ENCODE peak calls at places on chromosomes 5 and 9, in eight cellular contexts. One of them, this sample, is unnamed.

GRCh38 chr5:133271606-133272005 is 219.8 kb downstream of the HSPA4 start:
- DNase-seq in OCI-LY7: no peak
- DNase-seq in glutamatergic neuron: no peak
- DNase-seq in dorsolateral prefrontal cortex: no peak
- DNase-seq in lower leg skin: no peak
- DNase-seq in CD8-positive, alpha-beta T cell: no peak
- DNase-seq in uterus: no peak
- DNase-seq in fibroblast of mammary gland: no peak
- DNase-seq in this sample: no peak

GRCh38 chr9:99134893-99135341 is 30.0 kb downstream of the TGFBR1 start:
- DNase-seq in dorsolateral prefrontal cortex: no peak
- DNase-seq in OCI-LY7: no peak
- DNase-seq in lower leg skin: no peak
- DNase-seq in glutamatergic neuron: no peak
- DNase-seq in fibroblast of mammary gland: peak
- DNase-seq in CD8-positive, alpha-beta T cell: peak
- DNase-seq in uterus: no peak
- DNase-seq in this sample: no peak

GRCh38 chr5:173641171-173641570 is 24.7 kb upstream of the BOD1 start:
- DNase-seq in fibroblast of mammary gland: no peak
- DNase-seq in glutamatergic neuron: no peak
- DNase-seq in uterus: no peak
- DNase-seq in lower leg skin: no peak
- DNase-seq in OCI-LY7: no peak
- DNase-seq in CD8-positive, alpha-beta T cell: no peak
- DNase-seq in dorsolateral prefrontal cortex: no peak
- DNase-seq in this sample: no peak

GRCh38 chr5:160787247-160787646 is 64.8 kb downstream of the ATP10B start:
- DNase-seq in uterus: no peak
- DNase-seq in dorsolateral prefrontal cortex: no peak
- DNase-seq in glutamatergic neuron: no peak
- DNase-seq in OCI-LY7: peak
- DNase-seq in fibroblast of mammary gland: no peak
- DNase-seq in CD8-positive, alpha-beta T cell: no peak
- DNase-seq in lower leg skin: no peak
- DNase-seq in this sample: no peak

GRCh38 chr9:118023649-118024048 is 319.4 kb downstream of the TLR4 start:
- DNase-seq in lower leg skin: no peak
- DNase-seq in dorsolateral prefrontal cortex: no peak
- DNase-seq in glutamatergic neuron: no peak
- DNase-seq in uterus: no peak
- DNase-seq in CD8-positive, alpha-beta T cell: no peak
- DNase-seq in OCI-LY7: no peak
- DNase-seq in fibroblast of mammary gland: no peak
- DNase-seq in this sample: no peak

GRCh38 chr5:38208782-38209378 is 49.5 kb upstream of the EGFLAM start:
- DNase-seq in dorsolateral prefrontal cortex: no peak
- DNase-seq in lower leg skin: no peak
- DNase-seq in fibroblast of mammary gland: peak
- DNase-seq in glutamatergic neuron: peak
- DNase-seq in uterus: no peak
- DNase-seq in CD8-positive, alpha-beta T cell: no peak
- DNase-seq in OCI-LY7: peak
- DNase-seq in this sample: no peak

GRCh38 chr9:76845254-76845653 is 60.7 kb downstream of the PRUNE2 start:
- DNase-seq in uterus: no peak
- DNase-seq in dorsolateral prefrontal cortex: no peak
- DNase-seq in lower leg skin: no peak
- DNase-seq in CD8-positive, alpha-beta T cell: no peak
- DNase-seq in glutamatergic neuron: no peak
- DNase-seq in OCI-LY7: no peak
- DNase-seq in fibroblast of mammary gland: no peak
- DNase-seq in this sample: no peak

GRCh38 chr5:64206653-64207052 is 41.0 kb downstream of the RNF180 start:
- DNase-seq in glutamatergic neuron: no peak
- DNase-seq in dorsolateral prefrontal cortex: no peak
- DNase-seq in OCI-LY7: no peak
- DNase-seq in CD8-positive, alpha-beta T cell: no peak
- DNase-seq in uterus: no peak
- DNase-seq in fibroblast of mammary gland: no peak
- DNase-seq in lower leg skin: no peak
- DNase-seq in this sample: no peak

GRCh38 chr5:3373391-3373790 is 222.2 kb upstream of the IRX1 start:
- DNase-seq in uterus: no peak
- DNase-seq in dorsolateral prefrontal cortex: no peak
- DNase-seq in CD8-positive, alpha-beta T cell: no peak
- DNase-seq in glutamatergic neuron: no peak
- DNase-seq in OCI-LY7: no peak
- DNase-seq in lower leg skin: no peak
- DNase-seq in fibroblast of mammary gland: no peak
- DNase-seq in this sample: no peak

GRCh38 chr5:115402092-115402491 is 105.6 kb upstream of the CCDC112 start:
- DNase-seq in lower leg skin: no peak
- DNase-seq in CD8-positive, alpha-beta T cell: no peak
- DNase-seq in fibroblast of mammary gland: no peak
- DNase-seq in dorsolateral prefrontal cortex: no peak
- DNase-seq in glutamatergic neuron: no peak
- DNase-seq in OCI-LY7: no peak
- DNase-seq in uterus: no peak
- DNase-seq in this sample: no peak

GRCh38 chr5:134738963-134739661 is 764 bp downstream of the CAMLG start:
- DNase-seq in glutamatergic neuron: peak
- DNase-seq in lower leg skin: no peak
- DNase-seq in CD8-positive, alpha-beta T cell: peak
- DNase-seq in OCI-LY7: peak
- DNase-seq in dorsolateral prefrontal cortex: no peak
- DNase-seq in uterus: no peak
- DNase-seq in fibroblast of mammary gland: peak
- DNase-seq in this sample: no peak

GRCh38 chr9:36486933-36487481 is 85.7 kb upstream of the MELK start:
- DNase-seq in uterus: peak
- DNase-seq in fibroblast of mammary gland: no peak
- DNase-seq in lower leg skin: peak
- DNase-seq in OCI-LY7: peak
- DNase-seq in CD8-positive, alpha-beta T cell: peak
- DNase-seq in dorsolateral prefrontal cortex: peak
- DNase-seq in glutamatergic neuron: peak
- DNase-seq in this sample: peak

GRCh38 chr5:53257806-53258373 is 148.3 kb upstream of the MOCS2 start:
- DNase-seq in lower leg skin: no peak
- DNase-seq in uterus: no peak
- DNase-seq in CD8-positive, alpha-beta T cell: no peak
- DNase-seq in fibroblast of mammary gland: no peak
- DNase-seq in dorsolateral prefrontal cortex: no peak
- DNase-seq in OCI-LY7: no peak
- DNase-seq in glutamatergic neuron: no peak
- DNase-seq in this sample: no peak

GRCh38 chr9:84101892-84102632 is 121.5 kb downstream of the RMI1 start:
- DNase-seq in uterus: no peak
- DNase-seq in fibroblast of mammary gland: no peak
- DNase-seq in OCI-LY7: no peak
- DNase-seq in dorsolateral prefrontal cortex: no peak
- DNase-seq in glutamatergic neuron: peak
- DNase-seq in lower leg skin: no peak
- DNase-seq in CD8-positive, alpha-beta T cell: no peak
- DNase-seq in this sample: no peak

DNA sequence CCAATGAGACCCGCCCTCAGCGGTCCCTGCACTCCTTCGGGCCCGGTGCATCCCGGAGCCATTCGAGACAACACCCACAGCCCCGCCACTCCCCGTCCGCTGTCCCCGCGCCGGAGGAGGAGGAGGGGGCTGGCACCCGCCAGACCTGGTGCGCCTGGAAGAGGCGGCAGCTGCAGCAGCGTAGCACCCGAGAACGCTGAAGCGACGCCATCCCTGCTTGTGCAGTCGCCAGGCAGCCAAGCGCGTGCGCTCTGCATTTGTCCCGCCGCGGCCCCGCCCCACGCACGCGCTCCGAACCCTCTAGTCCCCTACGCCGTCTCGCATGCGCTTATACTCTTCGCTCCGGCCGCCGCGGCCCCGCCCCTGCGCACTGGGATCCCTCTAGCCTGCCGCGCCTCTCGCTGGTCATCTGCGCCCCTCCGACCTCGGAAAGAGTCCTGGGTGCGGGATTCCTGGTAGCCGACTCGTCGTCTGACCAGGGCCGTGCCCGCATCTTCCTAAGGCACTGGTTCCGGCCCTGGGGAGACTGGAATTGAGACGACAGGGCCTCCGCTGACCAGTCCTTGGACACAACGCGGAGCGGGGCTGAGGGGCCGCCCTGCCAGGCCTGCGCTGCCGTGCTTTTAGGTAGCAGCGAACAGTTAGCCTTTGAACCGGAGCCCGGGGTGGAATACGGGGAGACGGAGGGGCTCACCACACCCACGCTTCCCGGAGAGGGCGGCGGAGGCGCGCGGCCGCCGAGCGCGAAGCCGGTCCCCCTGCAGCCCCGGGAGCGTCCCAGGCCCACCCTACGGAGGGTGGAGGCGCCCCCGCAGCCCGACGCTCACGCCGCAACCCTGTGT is at the start of gene MRNIP:
- DNase-seq in CD8-positive, alpha-beta T cell: peak
- DNase-seq in uterus: peak
- DNase-seq in glutamatergic neuron: peak
- DNase-seq in OCI-LY7: peak
- DNase-seq in fibroblast of mammary gland: peak
- DNase-seq in dorsolateral prefrontal cortex: peak
- DNase-seq in lower leg skin: peak
- DNase-seq in this sample: peak
- TF ChIP-seq CTCF in CD8-positive, alpha-beta T cell: no peak
- TF ChIP-seq CTCF in uterus: peak
- TF ChIP-seq CTCF in glutamatergic neuron: no peak
- TF ChIP-seq CTCF in OCI-LY7: no peak
- TF ChIP-seq CTCF in fibroblast of mammary gland: no peak
- TF ChIP-seq CTCF in dorsolateral prefrontal cortex: peak
- TF ChIP-seq CTCF in lower leg skin: no peak
- TF ChIP-seq CTCF in this sample: no peak

GRCh38 chr5:77832166-77832770 is 56.1 kb upstream of the TBCA start:
- DNase-seq in glutamatergic neuron: no peak
- DNase-seq in lower leg skin: no peak
- DNase-seq in fibroblast of mammary gland: no peak
- DNase-seq in CD8-positive, alpha-beta T cell: no peak
- DNase-seq in dorsolateral prefrontal cortex: no peak
- DNase-seq in OCI-LY7: no peak
- DNase-seq in uterus: no peak
- DNase-seq in this sample: no peak

GRCh38 chr5:77832938-77833337 is 56.8 kb upstream of the TBCA start:
- DNase-seq in CD8-positive, alpha-beta T cell: no peak
- DNase-seq in lower leg skin: no peak
- DNase-seq in glutamatergic neuron: no peak
- DNase-seq in OCI-LY7: no peak
- DNase-seq in uterus: no peak
- DNase-seq in fibroblast of mammary gland: no peak
- DNase-seq in dorsolateral prefrontal cortex: no peak
- DNase-seq in this sample: no peak

DNA sequence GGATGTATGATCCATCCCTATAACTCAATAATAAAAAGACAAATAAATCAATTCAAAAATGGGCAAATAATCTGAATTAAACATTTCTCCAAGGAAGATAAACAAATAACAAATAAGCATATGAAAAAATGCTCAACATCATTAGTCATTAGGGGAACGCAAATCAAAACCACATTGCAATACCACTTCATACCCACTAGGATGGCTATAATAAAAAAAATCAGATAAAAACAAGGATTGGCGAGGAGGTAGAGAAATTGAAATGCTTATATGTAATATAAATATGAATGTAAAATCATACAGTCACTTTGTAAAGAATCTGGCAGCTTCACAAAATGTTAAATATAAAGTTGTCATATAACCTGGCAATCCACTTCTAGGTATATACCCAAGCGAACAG is 52.3 kb upstream of the TBCA start:
- DNase-seq in dorsolateral prefrontal cortex: no peak
- DNase-seq in lower leg skin: no peak
- DNase-seq in glutamatergic neuron: no peak
- DNase-seq in fibroblast of mammary gland: peak
- DNase-seq in OCI-LY7: no peak
- DNase-seq in uterus: no peak
- DNase-seq in CD8-positive, alpha-beta T cell: no peak
- DNase-seq in this sample: no peak
- TF ChIP-seq CTCF in dorsolateral prefrontal cortex: no peak
- TF ChIP-seq CTCF in lower leg skin: no peak
- TF ChIP-seq CTCF in glutamatergic neuron: peak
- TF ChIP-seq CTCF in fibroblast of mammary gland: peak
- TF ChIP-seq CTCF in OCI-LY7: peak
- TF ChIP-seq CTCF in uterus: no peak
- TF ChIP-seq CTCF in CD8-positive, alpha-beta T cell: no peak
- TF ChIP-seq CTCF in this sample: no peak

DNA sequence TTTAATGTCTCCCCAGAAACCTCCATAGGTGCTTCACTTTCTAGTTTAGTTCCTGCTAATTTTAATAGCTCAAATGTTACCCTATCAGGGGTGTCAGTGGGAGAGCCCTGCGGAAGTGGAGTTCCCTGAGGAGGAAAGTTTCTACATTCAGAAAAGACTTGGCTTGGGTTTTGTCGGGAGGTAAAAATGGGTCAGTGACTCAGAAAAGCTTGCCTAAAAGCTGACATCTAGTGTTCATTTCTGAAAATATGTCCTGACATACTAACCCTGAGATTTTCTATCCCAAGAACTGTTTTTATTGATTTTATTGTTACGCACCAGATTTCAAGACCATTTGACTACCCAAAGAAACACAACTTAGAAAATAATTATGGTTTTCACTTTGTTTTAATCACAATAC is 40.9 kb upstream of the GLDC start:
- DNase-seq in uterus: no peak
- DNase-seq in fibroblast of mammary gland: peak
- DNase-seq in OCI-LY7: peak
- DNase-seq in glutamatergic neuron: no peak
- DNase-seq in dorsolateral prefrontal cortex: no peak
- DNase-seq in CD8-positive, alpha-beta T cell: no peak
- DNase-seq in lower leg skin: no peak
- DNase-seq in this sample: no peak
- TF ChIP-seq CTCF in uterus: no peak
- TF ChIP-seq CTCF in fibroblast of mammary gland: peak
- TF ChIP-seq CTCF in OCI-LY7: peak
- TF ChIP-seq CTCF in glutamatergic neuron: no peak
- TF ChIP-seq CTCF in dorsolateral prefrontal cortex: peak
- TF ChIP-seq CTCF in CD8-positive, alpha-beta T cell: no peak
- TF ChIP-seq CTCF in lower leg skin: no peak
- TF ChIP-seq CTCF in this sample: no peak

DNA sequence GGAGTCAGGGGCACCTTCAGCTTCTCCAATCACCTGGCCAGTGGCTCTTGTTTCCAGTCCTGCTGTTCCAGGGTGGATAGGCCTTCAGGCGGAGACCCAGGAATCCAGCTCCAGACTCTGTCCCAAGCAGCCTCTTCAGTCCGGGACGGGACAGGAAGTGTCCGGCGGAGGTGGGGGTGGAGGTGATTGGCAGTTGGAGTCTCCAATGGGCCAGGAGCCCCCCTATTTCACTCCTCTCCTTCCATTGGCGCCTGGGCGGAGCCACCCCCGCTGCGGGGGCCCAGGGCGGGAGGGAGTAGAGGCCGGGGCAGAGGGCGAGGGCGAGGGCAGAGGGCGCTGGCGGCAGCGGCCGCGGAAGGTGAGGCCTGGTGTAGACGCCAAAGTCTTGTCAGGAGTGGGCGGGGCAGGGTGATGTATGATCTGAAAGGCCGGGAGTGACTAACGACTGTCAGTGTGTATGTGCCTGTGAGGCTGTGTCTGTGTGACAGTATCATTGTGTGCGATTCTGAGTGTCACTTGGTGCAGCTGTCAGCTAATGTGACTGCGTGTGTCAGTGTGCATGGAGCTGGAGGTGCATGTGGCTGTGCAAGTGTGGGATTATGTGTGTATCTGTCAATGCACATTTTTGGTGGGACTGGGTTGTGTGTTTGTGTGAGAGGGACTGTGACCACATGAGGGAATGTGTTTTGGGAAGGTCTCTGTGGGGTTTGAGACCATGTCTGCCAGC is at the start of gene IL11RA:
- DNase-seq in CD8-positive, alpha-beta T cell: no peak
- DNase-seq in dorsolateral prefrontal cortex: peak
- DNase-seq in fibroblast of mammary gland: peak
- DNase-seq in OCI-LY7: peak
- DNase-seq in uterus: peak
- DNase-seq in lower leg skin: peak
- DNase-seq in glutamatergic neuron: peak
- DNase-seq in this sample: peak
- TF ChIP-seq CTCF in CD8-positive, alpha-beta T cell: no peak
- TF ChIP-seq CTCF in dorsolateral prefrontal cortex: peak
- TF ChIP-seq CTCF in fibroblast of mammary gland: no peak
- TF ChIP-seq CTCF in OCI-LY7: no peak
- TF ChIP-seq CTCF in uterus: no peak
- TF ChIP-seq CTCF in lower leg skin: no peak
- TF ChIP-seq CTCF in glutamatergic neuron: no peak
- TF ChIP-seq CTCF in this sample: no peak

This sample was measured in omental fat pad.